ENCODE peak calls at places on chromosomes 11 and 22, in five cellular contexts. Q, P, W, N and J are unnamed samples.

GRCh38 chr11:1199689-1200610 is 22.9 kb upstream of the MUC5B start:
- DNase-seq in Q (no peak), P (peak; percentile 68), W (peak; percentile 3), N (no peak), J (peak; percentile 53)

GRCh38 chr11:68542617-68543016 is 82.1 kb downstream of the PPP6R3 start:
- DNase-seq in Q (peak; percentile 70), P (no peak), W (no peak), N (peak; percentile 79), J (no peak)

GRCh38 chr22:39226353-39226752 is 18.4 kb downstream of the PDGFB start:
- DNase-seq in Q (no peak), P (peak; percentile 21), W (no peak), N (no peak), J (no peak)

GRCh38 chr11:86355256-86355655 is 19.4 kb upstream of the CCDC81 start:
- DNase-seq in Q (no peak), P (no peak), W (no peak), N (no peak), J (no peak)

GRCh38 chr11:85590848-85591483 is 36.2 kb downstream of the DLG2 start:
- DNase-seq in Q (peak; percentile 4), P (no peak), W (no peak), N (peak; percentile 9), J (no peak)

GRCh38 chr11:132523929-132524328 is 1008.4 kb downstream of the OPCML start:
- DNase-seq in Q (no peak), P (no peak), W (no peak), N (no peak), J (no peak)

GRCh38 chr11:129041611-129042018 is 98.9 kb upstream of the TP53AIP1 start:
- DNase-seq in Q (no peak), P (no peak), W (no peak), N (no peak), J (no peak)

GRCh38 chr22:23110190-23110921 is 31.4 kb downstream of the RSPH14 start:
- DNase-seq in Q (no peak), P (no peak), W (no peak), N (no peak), J (no peak)

GRCh38 chr22:27557554-27558060 is 243.9 kb downstream of the MN1 start:
- DNase-seq in Q (no peak), P (no peak), W (no peak), N (no peak), J (no peak)

GRCh38 chr11:122661182-122661945 is 5.8 kb downstream of the UBASH3B start:
- DNase-seq in Q (no peak), P (no peak), W (no peak), N (peak; percentile 80), J (no peak)

GRCh38 chr22:24926849-24927579 is 19.5 kb downstream of the LHFPL7 start:
- DNase-seq in Q (no peak), P (no peak), W (no peak), N (peak; percentile 1), J (no peak)

GRCh38 chr11:98564881-98565280 is 455.9 kb upstream of the CNTN5 start:
- DNase-seq in Q (no peak), P (no peak), W (no peak), N (no peak), J (no peak)

GRCh38 chr11:67998150-67999045 is 5.5 kb downstream of the UNC93B1 start:
- DNase-seq in Q (no peak), P (no peak), W (no peak), N (no peak), J (no peak)

GRCh38 chr11:72750556-72751292 is 1.5 kb downstream of the ARAP1 start:
- DNase-seq in Q (no peak), P (peak; percentile 46), W (no peak), N (no peak), J (no peak)

GRCh38 chr11:126599498-126599897 is 244.0 kb downstream of the ST3GAL4 start:
- DNase-seq in Q (no peak), P (no peak), W (no peak), N (no peak), J (no peak)

GRCh38 chr11:73321342-73322110 is 13.4 kb downstream of the ARHGEF17 start:
- DNase-seq in Q (no peak), P (peak; percentile 94), W (no peak), N (peak; percentile 82), J (no peak)

GRCh38 chr11:12114487-12115033 is 4.2 kb downstream of the MICAL2 start:
- DNase-seq in Q (peak; percentile 81), P (no peak), W (no peak), N (no peak), J (no peak)